ENCODE peak calls at places on chromosome 6, in nine cellular contexts. H, J, D, Y, X, P, A, Q and V are unnamed samples.

GRCh38 chr6:162871966-162872365 is 144.2 kb downstream of the PACRG start:
- DNase-seq in H (no peak), J (no peak), D (no peak), Y (no peak), X (no peak), P (no peak), A (no peak), Q (no peak), V (no peak)

GRCh38 chr6:81562169-81562568 is 190.3 kb downstream of the TENT5A start:
- DNase-seq in H (no peak), J (no peak), D (peak; percentile 79), Y (no peak), X (no peak), P (no peak), A (no peak), Q (no peak), V (no peak)

GRCh38 chr6:13006578-13007300 is 290.2 kb downstream of the PHACTR1 start:
- DNase-seq in H (no peak), J (no peak), D (peak; percentile 23), Y (no peak), X (no peak), P (no peak), A (no peak), Q (no peak), V (no peak)

GRCh38 chr6:150272976-150273315 is 95.9 kb upstream of the IYD start:
- DNase-seq in H (no peak), J (no peak), D (no peak), Y (no peak), X (no peak), P (no peak), A (no peak), Q (no peak), V (no peak)

GRCh38 chr6:36657942-36658544 is 20.5 kb upstream of the CDKN1A start:
- DNase-seq in H (no peak), J (no peak), D (peak; percentile 64), Y (no peak), X (no peak), P (no peak), A (no peak), Q (no peak), V (no peak)

GRCh38 chr6:38749473-38749872 is 34.4 kb downstream of the DNAH8 start:
- DNase-seq in H (no peak), J (no peak), D (no peak), Y (no peak), X (no peak), P (no peak), A (no peak), Q (no peak), V (no peak)

GRCh38 chr6:44661221-44661609 is 273.7 kb downstream of the CDC5L start:
- DNase-seq in H (no peak), J (no peak), D (peak; percentile 98), Y (no peak), X (no peak), P (no peak), A (no peak), Q (no peak), V (no peak)

GRCh38 chr6:3911614-3912336 is 62.6 kb downstream of the FAM50B start:
- DNase-seq in H (peak; percentile 85), J (peak; percentile 9), D (peak; percentile 69), Y (no peak), X (no peak), P (no peak), A (peak; percentile 84), Q (no peak), V (no peak)

GRCh38 chr6:115120394-115120793 is 777.6 kb upstream of the HS3ST5 start:
- DNase-seq in H (no peak), J (no peak), D (no peak), Y (no peak), X (no peak), P (no peak), A (no peak), Q (no peak), V (no peak)

GRCh38 chr6:25404693-25405169 is 125.6 kb downstream of the CARMIL1 start:
- DNase-seq in H (no peak), J (no peak), D (no peak), Y (peak; percentile 41), X (peak; percentile 57), P (no peak), A (no peak), Q (peak; percentile 39), V (no peak)

GRCh38 chr6:66127061-66127460 is 420.0 kb upstream of the EYS start:
- DNase-seq in H (no peak), J (no peak), D (no peak), Y (no peak), X (no peak), P (no peak), A (no peak), Q (no peak), V (no peak)

GRCh38 chr6:166305562-166306117 is 2.6 kb downstream of the PRR18 start:
- DNase-seq in H (no peak), J (no peak), D (no peak), Y (no peak), X (no peak), P (no peak), A (no peak), Q (no peak), V (no peak)

GRCh38 chr6:79421001-79421411 is 116.2 kb downstream of the LCA5 start:
- DNase-seq in H (no peak), J (no peak), D (peak; percentile 34), Y (no peak), X (no peak), P (no peak), A (no peak), Q (no peak), V (no peak)

GRCh38 chr6:154842828-154843227 is 109.6 kb downstream of the SCAF8 start:
- DNase-seq in H (no peak), J (no peak), D (no peak), Y (no peak), X (no peak), P (no peak), A (no peak), Q (no peak), V (no peak)

GRCh38 chr6:170205126-170205525 is 85.8 kb downstream of the DLL1 start:
- DNase-seq in H (peak; percentile 68), J (peak; percentile 15), D (no peak), Y (no peak), X (no peak), P (no peak), A (no peak), Q (no peak), V (no peak)

GRCh38 chr6:31308050-31308844 is 36.4 kb upstream of the HLA-C start:
- DNase-seq in H (peak; percentile 85), J (peak; percentile 91), D (no peak), Y (peak; percentile 80), X (peak; percentile 81), P (peak; percentile 50), A (peak; percentile 32), Q (peak; percentile 57), V (peak; percentile 31)

GRCh38 chr6:41966961-41967311 is 25.3 kb upstream of the CCND3 start:
- DNase-seq in H (peak; percentile 9), J (peak; percentile 58), D (peak; percentile 55), Y (no peak), X (peak; percentile 25), P (no peak), A (no peak), Q (no peak), V (no peak)

GRCh38 chr6:105322499-105323231 is 80.2 kb downstream of the PREP start:
- DNase-seq in H (no peak), J (no peak), D (no peak), Y (no peak), X (no peak), P (no peak), A (no peak), Q (no peak), V (no peak)

GRCh38 chr6:146481527-146481926 is 62.1 kb upstream of the RAB32 start:
- DNase-seq in H (no peak), J (no peak), D (no peak), Y (no peak), X (no peak), P (no peak), A (no peak), Q (no peak), V (no peak)